ENCODE peak calls at places on chromosomes 12 and 14, in ten cellular contexts. J is uterus, W is spleen, I is ovary, X is A549, O is HCT116, M is H1, K is breast epithelium, E is transverse colon, F is stomach. Z is an unnamed sample.

GRCh38 chr14:100726812-100727564 is at the start of gene DLK1:
- DNase-seq in J (no peak), W (no peak), I (no peak), X (no peak), O (no peak), M (no peak), K (no peak), E (no peak), F (no peak), Z (no peak)

GRCh38 chr12:52865090-52865944 is 16.5 kb upstream of the KRT78 start:
- DNase-seq in J (peak; percentile 46), W (no peak), I (no peak), X (peak; percentile 92), O (peak; percentile 79), M (no peak), K (peak; percentile 63), E (peak; percentile 80), F (peak; percentile 78), Z (no peak)

GRCh38 chr12:76199808-76200207 is 115.3 kb upstream of the NAP1L1 start:
- DNase-seq in J (no peak), W (no peak), I (no peak), X (no peak), O (no peak), M (no peak), K (no peak), E (no peak), F (no peak), Z (no peak)

GRCh38 chr12:5123921-5124320 is 80.2 kb downstream of the KCNA5 start:
- DNase-seq in J (no peak), W (no peak), I (no peak), X (no peak), O (no peak), M (no peak), K (no peak), E (no peak), F (no peak), Z (no peak)

GRCh38 chr12:118103231-118103600 is 595 bp downstream of the VSIG10 start:
- DNase-seq in J (peak; percentile 26), W (no peak), I (peak; percentile 40), X (peak; percentile 28), O (no peak), M (no peak), K (no peak), E (peak; percentile 31), F (no peak), Z (no peak)

GRCh38 chr14:47194051-47194450 is 481.4 kb downstream of the MDGA2 start:
- DNase-seq in J (no peak), W (no peak), I (no peak), X (no peak), O (no peak), M (no peak), K (no peak), E (no peak), F (no peak), Z (no peak)

GRCh38 chr12:102454808-102455760 is 25.3 kb downstream of the IGF1 start:
- DNase-seq in J (peak; percentile 76), W (no peak), I (no peak), X (no peak), O (no peak), M (no peak), K (no peak), E (peak; percentile 19), F (no peak), Z (no peak)

GRCh38 chr14:95486875-95487668 is 29.4 kb downstream of the SYNE3 start:
- DNase-seq in J (no peak), W (no peak), I (no peak), X (no peak), O (no peak), M (no peak), K (no peak), E (peak; percentile 62), F (no peak), Z (no peak)

GRCh38 chr14:99356031-99356430 is 84.0 kb upstream of the BCL11B start:
- DNase-seq in J (no peak), W (no peak), I (no peak), X (no peak), O (no peak), M (no peak), K (peak; percentile 12), E (no peak), F (no peak), Z (no peak)

GRCh38 chr12:94873368-94874085 is 130.0 kb downstream of the NDUFA12 start:
- DNase-seq in J (no peak), W (peak; percentile 76), I (peak; percentile 52), X (no peak), O (no peak), M (no peak), K (no peak), E (peak; percentile 42), F (peak; percentile 28), Z (no peak)

GRCh38 chr12:38886064-38886463 is 19.3 kb downstream of the CPNE8 start:
- DNase-seq in J (peak; percentile 21), W (no peak), I (no peak), X (peak; percentile 76), O (peak; percentile 4), M (no peak), K (no peak), E (peak; percentile 84), F (peak; percentile 62), Z (no peak)

GRCh38 chr12:92068441-92068840 is 77.2 kb downstream of the BTG1 start:
- DNase-seq in J (no peak), W (no peak), I (no peak), X (peak; percentile 62), O (no peak), M (no peak), K (no peak), E (no peak), F (no peak), Z (no peak)

GRCh38 chr14:49926803-49927202 is 33.9 kb downstream of the ARF6 start:
- DNase-seq in J (no peak), W (no peak), I (no peak), X (no peak), O (no peak), M (no peak), K (no peak), E (no peak), F (no peak), Z (no peak)

GRCh38 chr14:21825147-21825743 is 151.6 kb upstream of the OR4E1 start:
- DNase-seq in J (no peak), W (no peak), I (no peak), X (peak; percentile 59), O (peak; percentile 48), M (no peak), K (no peak), E (no peak), F (no peak), Z (no peak)

GRCh38 chr12:111393700-111394275 is 11.9 kb upstream of the SH2B3 start:
- DNase-seq in J (no peak), W (peak; percentile 84), I (no peak), X (no peak), O (no peak), M (no peak), K (no peak), E (peak; percentile 38), F (no peak), Z (no peak)

DNA sequence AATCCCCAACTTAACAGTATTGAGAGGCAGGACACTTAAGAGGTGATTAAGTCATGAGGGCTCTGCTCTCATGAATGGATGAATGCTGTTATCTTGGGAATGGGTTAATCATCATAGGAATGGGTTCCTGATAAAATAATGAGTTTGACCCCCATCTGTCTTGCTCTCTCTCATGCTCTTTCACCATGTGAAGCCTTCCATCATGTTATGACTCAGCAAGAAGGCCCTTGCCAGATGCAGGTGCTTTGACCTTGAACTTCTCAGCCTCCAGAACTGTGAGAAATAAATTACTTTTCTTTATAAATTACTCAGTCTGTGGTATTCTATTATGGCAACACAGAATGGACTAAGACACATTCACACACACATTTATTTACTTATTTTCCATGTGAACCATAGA is 89.0 kb upstream of the PPM1H start:
- DNase-seq in J (no peak), W (no peak), I (no peak), X (no peak), O (no peak), M (no peak), K (no peak), E (no peak), F (no peak), Z (no peak)
- TF ChIP-seq POLR2A in J (no peak), W (no peak), I (no peak), X (no peak), O (no peak), M (no peak), K (no peak), E (no peak), F (no peak), Z (no peak)

GRCh38 chr12:124992874-124993567 is 424 bp upstream of the BRI3BP start:
- DNase-seq in J (no peak), W (peak; percentile 89), I (no peak), X (peak; percentile 97), O (peak; percentile 91), M (peak; percentile 84), K (no peak), E (peak; percentile 87), F (peak; percentile 80), Z (no peak)
- TF ChIP-seq CTCF in J (no peak), W (peak; percentile 57), I (no peak), X (peak; percentile 45), O (peak; percentile 56), M (peak; percentile 87), K (no peak), E (peak; percentile 37), F (peak; percentile 35), Z (no peak)

DNA sequence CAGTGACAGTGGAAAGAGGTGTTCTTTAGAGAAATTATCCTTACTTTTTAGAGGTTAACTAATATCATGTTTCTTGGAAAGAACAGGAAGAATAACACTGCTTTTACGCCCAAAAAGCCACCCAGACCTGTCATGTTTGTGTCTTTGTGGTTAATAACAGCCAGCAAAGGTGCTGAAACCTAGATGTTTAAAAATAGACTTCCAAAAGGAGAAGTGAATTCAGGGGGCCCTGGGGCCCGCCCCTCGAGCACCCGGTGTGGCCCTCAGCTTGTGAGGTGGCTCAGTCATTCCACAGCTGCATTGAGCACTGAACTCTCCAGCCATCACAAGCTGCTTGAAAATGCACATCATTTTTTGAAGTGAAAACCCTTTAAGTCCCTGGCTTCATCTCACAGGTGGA is 20.8 kb upstream of the AMN start:
- DNase-seq in J (no peak), W (peak; percentile 91), I (no peak), X (no peak), O (no peak), M (no peak), K (no peak), E (peak; percentile 65), F (no peak), Z (no peak)
- TF ChIP-seq POLR2A in J (no peak), W (no peak), I (no peak), X (no peak), O (no peak), M (no peak), K (no peak), E (no peak), F (no peak), Z (no peak)

DNA sequence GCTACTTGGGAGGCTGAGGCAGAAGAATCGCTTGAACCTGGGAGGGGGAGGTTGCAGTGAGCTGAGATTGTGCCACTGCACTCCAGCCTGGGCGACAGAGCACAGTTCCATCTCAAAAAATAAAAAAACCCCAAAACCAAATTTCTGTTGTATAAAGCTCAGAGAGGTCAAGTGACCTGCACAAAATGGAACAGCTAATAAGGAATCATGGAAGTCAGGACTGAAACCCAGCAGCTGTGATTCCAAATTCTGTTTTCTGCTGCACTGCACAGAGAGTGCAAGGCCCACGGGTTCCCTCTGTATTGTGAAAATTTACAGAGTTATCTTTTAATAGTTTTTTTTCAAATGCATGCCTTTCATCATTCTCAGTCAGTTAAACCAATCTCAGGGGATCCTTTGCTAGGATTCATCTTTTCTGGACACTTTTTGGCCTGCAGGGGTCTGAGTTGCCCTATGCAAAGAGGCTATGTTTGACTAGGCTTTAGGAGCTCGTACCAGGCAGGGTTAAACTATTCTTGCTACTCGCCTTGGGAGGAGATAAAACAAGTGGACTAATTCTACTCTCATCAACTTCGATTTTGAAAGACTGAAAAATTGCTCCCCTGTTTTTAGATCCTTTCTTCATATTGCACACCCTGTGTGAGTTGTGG is 26.1 kb upstream of the AACS start:
- DNase-seq in J (no peak), W (no peak), I (no peak), X (no peak), O (no peak), M (no peak), K (no peak), E (no peak), F (no peak), Z (no peak)
- TF ChIP-seq CTCF in J (no peak), W (no peak), I (no peak), X (no peak), O (peak; percentile 10), M (peak; percentile 17), K (no peak), E (no peak), F (no peak), Z (no peak)